ENCODE peak calls at places on chromosomes 5 and 9, in nine cellular contexts. T is heart left ventricle, M is HepG2, Y is spleen, U is uterus, E is pancreas, K is astrocyte, F is breast epithelium, G is colonic mucosa. A is an unnamed sample.

GRCh38 chr5:149240354-149240998 is 31.2 kb upstream of the AFAP1L1 start:
- DNase-seq in T (peak; percentile 68), M (no peak), Y (peak; percentile 90), U (no peak), E (no peak), K (no peak), F (no peak), G (peak; percentile 35), A (no peak)

GRCh38 chr9:136488247-136489214 is 5.7 kb upstream of the SEC16A start:
- DNase-seq in T (peak; percentile 87), M (no peak), Y (peak; percentile 94), U (peak; percentile 75), E (peak; percentile 88), K (no peak), F (peak; percentile 61), G (peak; percentile 79), A (peak; percentile 76)

GRCh38 chr9:93578844-93579243 is 2.5 kb downstream of the PHF2 start:
- DNase-seq in T (no peak), M (no peak), Y (no peak), U (no peak), E (peak; percentile 8), K (no peak), F (peak; percentile 16), G (no peak), A (peak; percentile 34)

GRCh38 chr5:100900142-100900795 is 2.8 kb downstream of the ST8SIA4 start:
- DNase-seq in T (peak; percentile 65), M (no peak), Y (peak; percentile 88), U (no peak), E (no peak), K (peak; percentile 38), F (no peak), G (peak; percentile 27), A (no peak)

GRCh38 chr5:112179290-112179689 is 239.8 kb downstream of the EPB41L4A start:
- DNase-seq in T (no peak), M (no peak), Y (no peak), U (no peak), E (no peak), K (no peak), F (no peak), G (no peak), A (no peak)

GRCh38 chr9:99167120-99167519 is 54.6 kb downstream of the ALG2 start:
- DNase-seq in T (no peak), M (no peak), Y (no peak), U (no peak), E (no peak), K (no peak), F (no peak), G (no peak), A (no peak)

GRCh38 chr5:44332360-44332971 is 56.8 kb downstream of the FGF10 start:
- DNase-seq in T (no peak), M (peak; percentile 17), Y (no peak), U (no peak), E (no peak), K (no peak), F (no peak), G (no peak), A (no peak)

GRCh38 chr9:133713960-133714495 is 24.1 kb downstream of the SARDH start:
- DNase-seq in T (peak; percentile 60), M (no peak), Y (no peak), U (no peak), E (no peak), K (no peak), F (no peak), G (no peak), A (no peak)

GRCh38 chr9:113600477-113600851 is 136.9 kb downstream of the RGS3 start:
- DNase-seq in T (peak; percentile 62), M (no peak), Y (peak; percentile 69), U (no peak), E (no peak), K (no peak), F (no peak), G (no peak), A (no peak)

GRCh38 chr9:135608294-135608998 is 30.9 kb downstream of the GLT6D1 start:
- DNase-seq in T (peak; percentile 52), M (no peak), Y (no peak), U (no peak), E (peak; percentile 3), K (no peak), F (no peak), G (peak; percentile 3), A (peak; percentile 34)

GRCh38 chr5:120539471-120539870 is 75.4 kb downstream of the PRR16 start:
- DNase-seq in T (no peak), M (no peak), Y (no peak), U (no peak), E (no peak), K (peak; percentile 40), F (no peak), G (no peak), A (no peak)

GRCh38 chr9:6428940-6429889 is 16.2 kb downstream of the UHRF2 start:
- DNase-seq in T (no peak), M (no peak), Y (peak; percentile 78), U (no peak), E (no peak), K (no peak), F (no peak), G (no peak), A (no peak)

GRCh38 chr9:98097836-98098235 is 21.2 kb downstream of the TRIM14 start:
- DNase-seq in T (no peak), M (no peak), Y (no peak), U (no peak), E (no peak), K (no peak), F (peak; percentile 67), G (no peak), A (no peak)

GRCh38 chr5:91146221-91146620 is 236.9 kb downstream of the ARRDC3 start:
- DNase-seq in T (no peak), M (no peak), Y (no peak), U (no peak), E (no peak), K (no peak), F (no peak), G (no peak), A (no peak)

GRCh38 chr5:157821822-157822622 is 36.9 kb downstream of the CLINT1 start:
- DNase-seq in T (no peak), M (peak; percentile 35), Y (no peak), U (no peak), E (no peak), K (peak; percentile 35), F (no peak), G (no peak), A (no peak)

DNA sequence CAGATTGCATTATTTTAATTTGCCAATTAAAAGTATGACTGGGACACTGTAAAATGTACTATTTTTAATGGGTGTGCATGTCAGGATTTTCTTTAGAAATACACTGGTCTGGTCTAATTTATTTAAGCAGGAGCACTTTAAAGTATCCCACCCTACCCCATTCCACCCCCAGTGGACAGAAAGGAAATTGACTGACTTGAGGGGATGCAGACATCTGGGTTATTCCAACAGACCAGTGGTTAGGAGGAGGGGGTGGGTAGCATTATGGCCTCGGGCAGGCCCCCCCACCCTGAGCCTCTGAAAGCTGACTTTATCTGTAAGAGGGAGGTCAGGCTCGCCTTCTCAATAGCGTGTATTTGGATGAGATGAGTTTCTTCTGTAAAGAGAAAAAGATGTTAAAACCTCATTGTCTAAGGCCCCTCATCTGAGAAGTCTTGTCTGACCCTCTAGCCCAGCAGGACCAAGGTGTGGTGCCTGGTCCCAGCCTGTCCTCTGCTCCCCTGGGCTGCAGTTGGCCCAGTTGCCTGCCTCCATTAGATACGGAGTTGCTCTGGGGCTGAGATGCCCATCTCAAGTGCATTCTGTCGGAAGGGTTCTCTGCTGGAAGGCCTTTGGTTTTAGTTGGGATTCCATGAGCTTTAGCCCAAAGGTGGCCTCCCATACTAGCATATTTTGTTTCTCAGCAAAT is 4.4 kb downstream of the HNRNPAB start:
- DNase-seq in T (no peak), M (no peak), Y (peak; percentile 41), U (no peak), E (no peak), K (no peak), F (no peak), G (peak; percentile 23), A (no peak)
- TF ChIP-seq CTCF in T (no peak), M (no peak), Y (no peak), U (no peak), E (no peak), K (no peak), F (no peak), G (no peak), A (no peak)

GRCh38 chr5:16464664-16465543 is 696 bp downstream of the ZNF622 start:
- DNase-seq in T (peak; percentile 56), M (no peak), Y (peak; percentile 87), U (no peak), E (no peak), K (peak; percentile 30), F (no peak), G (no peak), A (no peak)
- H3K4me1 ChIP-seq in T (peaks cover 72% of the 10 kb centered on the region), M (peaks cover 56% of the 10 kb centered on the region), Y (peaks cover 76% of the 10 kb centered on the region), U (peaks cover 6% of the 10 kb centered on the region), E (peaks cover 33% of the 10 kb centered on the region), K (peaks cover 45% of the 10 kb centered on the region), F (peaks cover 29% of the 10 kb centered on the region), G (peaks cover 22% of the 10 kb centered on the region), A (no peaks in the 10 kb centered on the region)

DNA sequence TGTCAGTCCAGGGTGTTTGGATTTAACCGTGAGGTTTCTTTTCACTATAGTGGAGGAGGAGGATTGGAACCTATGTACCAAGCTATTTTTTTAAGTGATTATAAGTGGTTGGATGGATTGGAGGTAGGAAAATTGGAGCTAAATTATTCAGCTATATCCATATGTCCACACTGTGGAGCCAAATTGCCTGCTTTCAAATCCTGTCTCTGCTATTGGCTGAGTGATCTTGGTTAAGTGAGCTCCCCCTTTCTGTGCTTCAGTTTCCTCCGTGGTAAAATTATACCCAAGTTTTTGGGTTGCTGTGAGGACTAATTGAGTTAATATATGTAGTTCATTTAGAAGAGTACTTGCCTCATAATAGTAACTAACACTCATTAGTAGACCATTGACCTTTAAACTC is 2.5 kb downstream of the CENPP start:
- DNase-seq in T (no peak), M (peak; percentile 28), Y (no peak), U (no peak), E (no peak), K (peak; percentile 47), F (no peak), G (no peak), A (no peak)
- TF ChIP-seq CTCF in T (no peak), M (peak; percentile 41), Y (no peak), U (no peak), E (no peak), K (peak; percentile 37), F (no peak), G (no peak), A (no peak)

GRCh38 chr5:173628501-173628900 is 12.1 kb upstream of the BOD1 start:
- DNase-seq in T (no peak), M (no peak), Y (no peak), U (no peak), E (no peak), K (no peak), F (no peak), G (no peak), A (no peak)

GRCh38 chr5:173627271-173627670 is 10.8 kb upstream of the BOD1 start:
- DNase-seq in T (no peak), M (no peak), Y (no peak), U (no peak), E (no peak), K (no peak), F (no peak), G (no peak), A (no peak)

GRCh38 chr5:173626501-173626812 is 10.0 kb upstream of the BOD1 start:
- DNase-seq in T (no peak), M (no peak), Y (no peak), U (no peak), E (no peak), K (no peak), F (no peak), G (no peak), A (no peak)

GRCh38 chr5:173629628-173630027 is 13.2 kb upstream of the BOD1 start:
- DNase-seq in T (no peak), M (no peak), Y (no peak), U (no peak), E (no peak), K (no peak), F (no peak), G (no peak), A (no peak)

GRCh38 chr5:173627860-173628392 is 11.5 kb upstream of the BOD1 start:
- DNase-seq in T (no peak), M (no peak), Y (no peak), U (no peak), E (no peak), K (no peak), F (no peak), G (no peak), A (no peak)
- H3K4me1 ChIP-seq in T (peaks cover 4% of the 10 kb centered on the region), M (peaks cover 84% of the 10 kb centered on the region), Y (peaks cover 5% of the 10 kb centered on the region), U (no peaks in the 10 kb centered on the region), E (no peaks in the 10 kb centered on the region), K (peaks cover 4% of the 10 kb centered on the region), F (no peaks in the 10 kb centered on the region), G (no peaks in the 10 kb centered on the region), A (no peaks in the 10 kb centered on the region)

A was measured in right atrium auricular region.